ENCODE peak calls at places on chromosomes 13 and 19, in six cellular contexts. One of them, this sample, is unnamed.

GRCh38 chr19:56356944-56357343 is 36.4 kb downstream of the ZNF582 start:
- DNase-seq in head of caudate nucleus: no peak
- DNase-seq in HuH-7: no peak
- DNase-seq in GM20000: no peak
- DNase-seq in lower leg skin: no peak
- DNase-seq in H9: no peak
- DNase-seq in this sample: no peak

GRCh38 chr13:114067381-114067885 is 65.0 kb downstream of the RASA3 start:
- DNase-seq in HuH-7: no peak
- DNase-seq in GM20000: peak; percentile 82
- DNase-seq in lower leg skin: no peak
- DNase-seq in head of caudate nucleus: no peak
- DNase-seq in H9: no peak
- DNase-seq in this sample: no peak

GRCh38 chr19:41906916-41907680 is 21.2 kb downstream of the ERFL start:
- DNase-seq in GM20000: no peak
- DNase-seq in head of caudate nucleus: no peak
- DNase-seq in lower leg skin: no peak
- DNase-seq in H9: no peak
- DNase-seq in HuH-7: no peak
- DNase-seq in this sample: no peak

GRCh38 chr19:10699650-10700335 is 1.4 kb upstream of the QTRT1 start:
- DNase-seq in lower leg skin: no peak
- DNase-seq in H9: peak; percentile 65
- DNase-seq in HuH-7: peak; percentile 55
- DNase-seq in GM20000: peak; percentile 75
- DNase-seq in head of caudate nucleus: peak; percentile 67
- DNase-seq in this sample: peak; percentile 46

GRCh38 chr13:93216122-93216521 is 10.5 kb upstream of the GPC6 start:
- DNase-seq in head of caudate nucleus: no peak
- DNase-seq in GM20000: no peak
- DNase-seq in lower leg skin: no peak
- DNase-seq in HuH-7: no peak
- DNase-seq in H9: peak; percentile 88
- DNase-seq in this sample: no peak

GRCh38 chr19:10295305-10295846 is 5.6 kb downstream of the ICAM5 start:
- DNase-seq in HuH-7: no peak
- DNase-seq in GM20000: peak; percentile 93
- DNase-seq in H9: peak; percentile 60
- DNase-seq in head of caudate nucleus: no peak
- DNase-seq in lower leg skin: no peak
- DNase-seq in this sample: no peak

GRCh38 chr19:13004273-13004672 is 9.0 kb downstream of the NFIX start:
- DNase-seq in GM20000: no peak
- DNase-seq in H9: no peak
- DNase-seq in head of caudate nucleus: no peak
- DNase-seq in HuH-7: no peak
- DNase-seq in lower leg skin: no peak
- DNase-seq in this sample: no peak

GRCh38 chr19:7618366-7618765 is 11.0 kb downstream of the XAB2 start:
- DNase-seq in lower leg skin: no peak
- DNase-seq in head of caudate nucleus: no peak
- DNase-seq in GM20000: no peak
- DNase-seq in H9: no peak
- DNase-seq in HuH-7: no peak
- DNase-seq in this sample: no peak

GRCh38 chr13:51806571-51806970 is 2.6 kb upstream of the DHRS12 start:
- DNase-seq in GM20000: no peak
- DNase-seq in head of caudate nucleus: no peak
- DNase-seq in H9: no peak
- DNase-seq in lower leg skin: no peak
- DNase-seq in HuH-7: no peak
- DNase-seq in this sample: no peak

GRCh38 chr19:30327331-30327730 is 44.9 kb upstream of the ZNF536 start:
- DNase-seq in HuH-7: no peak
- DNase-seq in GM20000: no peak
- DNase-seq in H9: no peak
- DNase-seq in lower leg skin: peak; percentile 59
- DNase-seq in head of caudate nucleus: no peak
- DNase-seq in this sample: no peak

GRCh38 chr13:98779695-98780094 is 27.2 kb upstream of the SLC15A1 start:
- DNase-seq in HuH-7: no peak
- DNase-seq in GM20000: no peak
- DNase-seq in head of caudate nucleus: no peak
- DNase-seq in H9: no peak
- DNase-seq in lower leg skin: no peak
- DNase-seq in this sample: no peak

GRCh38 chr13:44816701-44817684 is 172.3 kb downstream of the NUFIP1 start:
- DNase-seq in head of caudate nucleus: no peak
- DNase-seq in H9: no peak
- DNase-seq in GM20000: no peak
- DNase-seq in HuH-7: no peak
- DNase-seq in lower leg skin: no peak
- DNase-seq in this sample: no peak

GRCh38 chr13:43865892-43866291 is 13.6 kb downstream of the CCDC122 start:
- DNase-seq in HuH-7: no peak
- DNase-seq in lower leg skin: no peak
- DNase-seq in GM20000: no peak
- DNase-seq in head of caudate nucleus: no peak
- DNase-seq in H9: no peak
- DNase-seq in this sample: no peak